ENCODE peak calls at places on chromosomes 1 and 21, in seven cellular contexts. N, G, J, H, U, T and L are unnamed samples. For H3K36me3, the result is how much of the 10 kb centered on the place peaks cover.

GRCh38 chr1:117570988-117571409 is 34.8 kb upstream of the TENT5C start:
- DNase-seq in N (peak), U (peak), T (no peak), J (peak), G (no peak), H (peak), L (no peak)

GRCh38 chr1:30904191-30904961 is 4.2 kb downstream of the SDC3 start:
- DNase-seq in N (no peak), J (no peak), G (peak), T (no peak), H (no peak), U (no peak), L (no peak)

GRCh38 chr1:210250998-210251679 is 18.5 kb downstream of the SERTAD4 start:
- DNase-seq in H (peak), G (peak), J (peak), N (peak), U (no peak), T (peak), L (no peak)

GRCh38 chr1:3352084-3352951 is 102.1 kb upstream of the ARHGEF16 start:
- DNase-seq in N (peak), H (peak), G (peak), T (peak), U (no peak), J (peak), L (peak)

GRCh38 chr1:183126528-183126927 is 59.5 kb upstream of the LAMC2 start:
- DNase-seq in H (no peak), N (no peak), G (no peak), J (no peak), T (no peak), U (no peak), L (no peak)

GRCh38 chr1:155003766-155004351 is 1.3 kb downstream of the ZBTB7B start:
- DNase-seq in J (peak), T (no peak), G (peak), U (no peak), H (peak), N (peak), L (no peak)

GRCh38 chr1:233443040-233443439 is 115.5 kb downstream of the MAP3K21 start:
- DNase-seq in G (no peak), T (no peak), H (no peak), J (no peak), U (no peak), N (peak), L (no peak)

GRCh38 chr1:219834247-219834917 is 94.0 kb downstream of the SLC30A10 start:
- DNase-seq in H (no peak), J (peak), G (no peak), U (no peak), N (no peak), T (no peak), L (no peak)

GRCh38 chr1:239755513-239755912 is 336.2 kb upstream of the FMN2 start:
- DNase-seq in H (no peak), J (no peak), G (no peak), T (no peak), N (no peak), U (no peak), L (no peak)

GRCh38 chr1:244011796-244012195 is 39.3 kb upstream of the ZBTB18 start:
- DNase-seq in H (no peak), J (peak), U (no peak), T (no peak), G (no peak), N (no peak), L (no peak)

GRCh38 chr1:161905269-161905884 is 118.3 kb downstream of the OLFML2B start:
- DNase-seq in U (no peak), G (no peak), T (no peak), N (peak), J (peak), H (no peak), L (no peak)

GRCh38 chr1:33130297-33130696 is 49.3 kb downstream of the AZIN2 start:
- DNase-seq in N (no peak), G (no peak), U (no peak), J (peak), T (no peak), H (no peak), L (no peak)

GRCh38 chr1:248842781-248843331 is 4.8 kb downstream of the ZNF672 start:
- DNase-seq in H (no peak), G (no peak), N (no peak), T (no peak), J (peak), U (no peak), L (no peak)

GRCh38 chr1:26861889-26862371 is 1.0 kb upstream of the SFN start:
- DNase-seq in U (no peak), G (no peak), H (peak), T (no peak), J (no peak), N (peak), L (no peak)

GRCh38 chr1:115545791-115546733 is 95.7 kb upstream of the VANGL1 start:
- DNase-seq in J (peak), T (no peak), G (no peak), H (peak), N (peak), U (peak), L (peak)

GRCh38 chr1:63827411-63828321 is 53.8 kb downstream of the ROR1 start:
- DNase-seq in U (no peak), H (no peak), N (no peak), J (no peak), G (no peak), T (no peak), L (no peak)

GRCh38 chr21:45562965-45563364 is 20.7 kb upstream of the SLC19A1 start:
- DNase-seq in G (no peak), H (peak), U (no peak), T (no peak), N (no peak), J (peak), L (no peak)

GRCh38 chr1:165434264-165434663 is 10.7 kb downstream of the RXRG start:
- DNase-seq in N (no peak), J (peak), T (no peak), G (no peak), U (no peak), H (no peak), L (no peak)

GRCh38 chr1:199448641-199449040 is 578.9 kb upstream of the NR5A2 start:
- DNase-seq in J (no peak), N (no peak), H (no peak), G (no peak), U (no peak), T (no peak), L (no peak)

GRCh38 chr21:46157396-46157986 is 2.1 kb upstream of the FTCD start:
- DNase-seq in N (no peak), J (no peak), H (no peak), U (peak), G (peak), T (no peak), L (no peak)

GRCh38 chr1:224182057-224182865 is 779 bp upstream of the DEGS1 start:
- DNase-seq in G (no peak), H (peak), J (no peak), N (peak), T (no peak), U (no peak), L (no peak)

GRCh38 chr1:235266325-235266724 is 61.7 kb downstream of the ARID4B start:
- DNase-seq in U (no peak), H (no peak), N (no peak), J (no peak), G (no peak), T (no peak), L (no peak)

GRCh38 chr1:109214695-109215623 is 1.2 kb downstream of the SARS1 start:
- DNase-seq in G (peak), N (peak), U (no peak), H (peak), T (peak), J (no peak), L (peak)

GRCh38 chr1:205493241-205494085 is 11.0 kb upstream of the CDK18 start:
- DNase-seq in G (no peak), N (peak), H (no peak), T (no peak), J (no peak), U (no peak), L (peak)

GRCh38 chr1:245862812-245863540 is 644.1 kb downstream of the SMYD3 start:
- DNase-seq in U (no peak), H (no peak), J (no peak), T (no peak), N (no peak), G (no peak), L (no peak)

GRCh38 chr1:147834189-147834588 is 68.4 kb upstream of the GJA8 start:
- DNase-seq in J (no peak), N (no peak), U (no peak), T (no peak), G (no peak), H (no peak), L (no peak)

GRCh38 chr1:219163401-219163954 is 10.2 kb upstream of the LYPLAL1 start:
- DNase-seq in T (no peak), J (no peak), G (no peak), H (no peak), U (no peak), N (no peak), L (no peak)

GRCh38 chr1:14142397-14143095 is 442.6 kb downstream of the PRDM2 start:
- DNase-seq in T (no peak), H (no peak), U (no peak), N (no peak), J (no peak), G (no peak), L (no peak)

GRCh38 chr1:242245255-242245654 is 246.4 kb upstream of the MAP1LC3C start:
- DNase-seq in T (no peak), G (no peak), N (no peak), J (no peak), U (no peak), H (no peak), L (no peak)

GRCh38 chr1:203324103-203325003 is 19.0 kb downstream of the BTG2 start:
- DNase-seq in J (no peak), T (no peak), N (no peak), U (no peak), G (peak), H (peak), L (no peak)

GRCh38 chr1:203069028-203069804 is 16.6 kb downstream of the MYOG start:
- DNase-seq in N (no peak), J (no peak), U (no peak), H (no peak), T (no peak), G (peak), L (no peak)

GRCh38 chr1:20237646-20238045 is 51.3 kb upstream of the PLA2G2C start:
- DNase-seq in U (no peak), J (no peak), T (no peak), H (no peak), G (no peak), N (no peak), L (no peak)
- TF ChIP-seq CTCF in U (no peak), J (no peak), T (no peak), H (no peak), G (no peak), N (no peak), L (no peak)

GRCh38 chr1:99851850-99852454 is 1.8 kb downstream of the AGL start:
- DNase-seq in G (no peak), U (no peak), H (no peak), J (no peak), N (no peak), T (no peak), L (no peak)
- H3K4me3 ChIP-seq in G (no peak), U (no peak), H (no peak), J (peak), N (peak), T (no peak), L (no peak)

GRCh38 chr1:58699011-58699762 is 675 bp downstream of the MYSM1 start:
- DNase-seq in U (no peak), H (peak), T (no peak), N (peak), G (no peak), J (no peak), L (no peak)

GRCh38 chr1:58695206-58695605 is 4.7 kb downstream of the MYSM1 start:
- DNase-seq in H (no peak), U (no peak), G (no peak), T (no peak), J (no peak), N (no peak), L (no peak)
- H3K36me3 ChIP-seq in H (under half), U (under half), G (under half), T (under half), J (half or more), N (under half), L (under half)

GRCh38 chr1:29245876-29246275 is 9.6 kb downstream of the PTPRU start:
- DNase-seq in N (peak), T (no peak), H (no peak), U (no peak), G (no peak), J (peak), L (no peak)
- TF ChIP-seq CTCF in N (peak), T (no peak), H (peak), U (peak), G (no peak), J (peak), L (peak)

DNA sequence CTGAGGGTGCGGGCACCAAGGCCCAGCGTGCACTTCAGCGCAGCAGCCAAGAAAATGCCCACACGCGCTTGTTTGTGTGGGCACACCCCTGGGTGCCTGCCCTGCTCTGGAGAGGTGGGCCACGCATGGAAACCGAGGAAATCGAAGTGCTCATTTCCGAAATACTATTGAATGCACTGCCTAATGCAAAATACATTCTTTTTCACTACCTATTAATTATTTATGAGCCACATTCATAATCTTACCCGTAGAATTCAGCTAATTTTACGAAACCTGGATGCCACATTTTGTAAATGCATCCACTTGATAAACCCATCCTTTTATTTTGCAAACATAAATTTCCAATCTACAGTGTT is 4.8 kb downstream of the DSCAM start:
- DNase-seq in J (no peak), G (no peak), T (no peak), H (no peak), U (no peak), N (no peak), L (no peak)
- H3K4me3 ChIP-seq in J (peak), G (no peak), T (no peak), H (no peak), U (peak), N (no peak), L (no peak)